ENCODE peak calls at places on chromosomes 7 and 10, in nine cellular contexts. Q is MM.1S, Y is HCT116, W is OCI-LY7, F is hepatocyte, K is GM23248, D is PC-3, M is Karpas-422, H is SK-N-SH. L is an unnamed sample. For H3K9me2 and H3K9me3, the result is how much of the 10 kb centered on the place peaks cover.

GRCh38 chr7:28065721-28066285 is 114.8 kb downstream of the JAZF1 start:
- DNase-seq in F (peak), D (no peak), W (no peak), H (no peak), K (peak), M (no peak), Q (no peak), Y (no peak), L (no peak)

GRCh38 chr7:31540786-31541185 is 26.9 kb downstream of the ITPRID1 start:
- DNase-seq in W (no peak), K (no peak), F (no peak), D (peak), Y (no peak), H (no peak), Q (no peak), M (no peak), L (peak)

GRCh38 chr7:69283421-69283820 is 314.9 kb upstream of the AUTS2 start:
- DNase-seq in Q (no peak), D (no peak), Y (no peak), M (no peak), H (no peak), F (peak), W (no peak), K (no peak), L (no peak)

GRCh38 chr7:7693881-7694280 is 24.5 kb downstream of the RPA3 start:
- DNase-seq in M (no peak), H (no peak), Y (peak), K (peak), W (no peak), D (peak), F (no peak), Q (no peak), L (no peak)

GRCh38 chr7:157010588-157011332 is at the start of gene MNX1:
- DNase-seq in Y (peak), W (peak), H (peak), M (peak), K (no peak), Q (peak), D (peak), F (peak), L (peak)

GRCh38 chr10:14377591-14377990 is 46.9 kb upstream of the FRMD4A start:
- DNase-seq in Q (no peak), H (no peak), D (no peak), M (no peak), Y (no peak), W (no peak), K (no peak), F (no peak), L (no peak)

GRCh38 chr10:57921140-57921539 is 346.6 kb downstream of the IPMK start:
- DNase-seq in W (no peak), D (no peak), Y (no peak), M (no peak), F (no peak), Q (peak), K (no peak), H (no peak), L (no peak)

GRCh38 chr10:17228081-17229015 is at the start of gene VIM:
- DNase-seq in M (peak), Q (peak), F (peak), D (peak), K (peak), H (peak), W (peak), Y (peak), L (peak)

GRCh38 chr10:84244651-84245270 is at the start of gene RGR:
- DNase-seq in D (no peak), H (no peak), K (no peak), Q (no peak), Y (no peak), W (no peak), M (no peak), F (no peak), L (no peak)

GRCh38 chr7:144027974-144028373 is 20.8 kb upstream of the OR2A5 start:
- DNase-seq in H (no peak), Q (no peak), W (no peak), M (no peak), D (peak), Y (no peak), K (peak), F (no peak), L (no peak)

GRCh38 chr7:48035301-48035966 is at the start of gene C7orf57:
- DNase-seq in M (peak), Y (peak), F (peak), W (peak), D (peak), Q (peak), H (peak), K (peak), L (peak)
- H2AFZ ChIP-seq in M (no peak), Y (peak), F (peak), W (peak), D (peak), Q (peak), H (peak), K (peak), L (peak)

DNA sequence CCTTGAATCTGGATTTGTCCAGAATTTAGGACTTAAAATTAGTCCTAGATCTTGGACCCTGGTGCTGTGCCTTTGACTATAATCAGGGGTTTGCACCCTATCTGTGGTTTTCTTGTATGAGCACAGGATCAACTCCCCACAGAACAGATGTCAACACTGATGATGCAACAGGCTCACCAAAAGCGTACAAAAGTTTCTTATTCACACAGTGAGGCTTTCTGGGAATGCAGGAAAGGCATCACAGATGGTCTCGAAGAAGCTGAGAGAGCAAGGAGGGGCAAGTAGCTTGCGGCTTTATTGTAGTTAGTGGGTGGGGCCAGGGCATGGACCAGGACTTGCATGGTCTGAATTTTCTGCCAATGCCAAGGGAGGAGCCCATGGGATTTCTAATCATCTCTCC is 46.2 kb downstream of the SEC61G start:
- DNase-seq in F (no peak), Q (no peak), K (no peak), W (no peak), Y (no peak), H (no peak), D (no peak), M (no peak), L (no peak)
- H3K9me2 ChIP-seq in F (under half), Q (under half), K (under half), W (under half), Y (under half), H (under half), D (under half), M (under half), L (under half)

GRCh38 chr10:130621231-130621775 is 485.1 kb downstream of the GLRX3 start:
- DNase-seq in Q (no peak), H (peak), Y (no peak), W (no peak), K (no peak), F (no peak), D (no peak), M (no peak), L (no peak)

GRCh38 chr10:130618636-130619035 is 482.4 kb downstream of the GLRX3 start:
- DNase-seq in Q (no peak), W (no peak), D (peak), M (no peak), K (no peak), F (no peak), H (no peak), Y (no peak), L (no peak)

GRCh38 chr10:130623680-130624271 is 487.6 kb downstream of the GLRX3 start:
- DNase-seq in Q (no peak), Y (no peak), F (no peak), D (no peak), M (no peak), W (no peak), K (no peak), H (no peak), L (no peak)
- H3K9me3 ChIP-seq in Q (under half), Y (under half), F (under half), D (under half), M (under half), W (under half), K (under half), H (under half), L (under half)

GRCh38 chr7:114931656-114932011 is 9.7 kb downstream of the MDFIC start:
- DNase-seq in Y (no peak), D (no peak), W (no peak), K (no peak), H (no peak), Q (peak), M (no peak), F (no peak), L (no peak)
- H2AFZ ChIP-seq in Y (no peak), D (no peak), W (no peak), K (no peak), H (no peak), Q (no peak), M (no peak), F (no peak), L (no peak)

GRCh38 chr7:131898418-131898817 is 342.0 kb upstream of the PODXL start:
- DNase-seq in H (no peak), M (no peak), Q (no peak), D (peak), K (peak), Y (no peak), F (no peak), W (no peak), L (no peak)

GRCh38 chr7:131897016-131897789 is 340.8 kb upstream of the PODXL start:
- DNase-seq in D (peak), Y (peak), M (no peak), H (peak), W (no peak), F (no peak), K (peak), Q (no peak), L (no peak)

GRCh38 chr7:131899271-131900030 is 343.0 kb upstream of the PODXL start:
- DNase-seq in D (no peak), H (no peak), M (no peak), F (no peak), K (peak), Y (no peak), Q (no peak), W (no peak), L (no peak)

GRCh38 chr7:131896189-131896855 is 339.9 kb upstream of the PODXL start:
- DNase-seq in F (no peak), Q (no peak), M (no peak), D (no peak), H (no peak), Y (no peak), K (no peak), W (no peak), L (no peak)

DNA sequence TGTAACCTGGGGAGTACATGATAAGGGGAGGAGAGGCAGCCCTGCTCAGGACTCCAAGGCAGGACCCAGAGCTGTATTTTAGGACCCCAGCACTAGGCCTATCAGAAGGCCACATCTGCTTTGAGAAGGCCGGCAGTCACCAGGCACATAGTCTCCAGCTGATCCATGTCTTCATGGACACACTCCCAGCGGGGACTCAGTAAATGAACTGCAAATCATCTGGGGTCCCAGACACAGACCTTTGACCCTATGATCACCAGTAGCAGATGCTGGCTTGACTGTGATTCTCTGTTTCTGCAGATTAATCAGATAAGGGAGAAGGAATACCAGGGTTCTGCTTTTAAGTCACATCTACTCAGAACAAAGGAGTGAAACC is 341.4 kb upstream of the PODXL start:
- DNase-seq in M (no peak), F (no peak), Y (no peak), K (no peak), Q (no peak), W (no peak), D (no peak), H (no peak), L (no peak)
- H3K9me2 ChIP-seq in M (under half), F (under half), Y (under half), K (under half), Q (under half), W (under half), D (under half), H (under half), L (under half)

DNA sequence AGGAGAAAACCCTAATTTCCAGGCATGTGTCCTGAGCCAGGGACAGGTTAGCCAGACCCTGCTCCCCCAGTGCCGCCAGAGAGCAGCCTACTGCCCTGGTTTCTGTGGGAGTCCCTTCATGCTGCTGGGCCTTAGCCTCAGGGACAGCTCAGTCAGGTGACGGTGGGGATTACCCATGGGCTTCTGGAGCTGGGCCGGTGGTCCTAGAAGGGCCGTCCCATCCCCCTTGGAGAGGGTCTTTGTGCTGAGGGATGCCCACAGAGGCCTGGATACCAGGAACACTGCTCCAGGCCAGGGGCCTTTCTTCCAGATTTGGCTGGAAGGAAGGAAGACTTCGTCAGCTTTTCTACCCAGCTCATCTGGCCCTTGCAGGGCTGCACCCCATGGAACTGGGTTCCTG is 71.4 kb upstream of the ZNF722 start:
- DNase-seq in M (no peak), Q (no peak), H (no peak), Y (no peak), D (no peak), F (no peak), K (no peak), W (no peak), L (no peak)
- H3K9me3 ChIP-seq in M (under half), Q (under half), H (under half), Y (under half), D (under half), F (under half), K (under half), W (under half), L (under half)

DNA sequence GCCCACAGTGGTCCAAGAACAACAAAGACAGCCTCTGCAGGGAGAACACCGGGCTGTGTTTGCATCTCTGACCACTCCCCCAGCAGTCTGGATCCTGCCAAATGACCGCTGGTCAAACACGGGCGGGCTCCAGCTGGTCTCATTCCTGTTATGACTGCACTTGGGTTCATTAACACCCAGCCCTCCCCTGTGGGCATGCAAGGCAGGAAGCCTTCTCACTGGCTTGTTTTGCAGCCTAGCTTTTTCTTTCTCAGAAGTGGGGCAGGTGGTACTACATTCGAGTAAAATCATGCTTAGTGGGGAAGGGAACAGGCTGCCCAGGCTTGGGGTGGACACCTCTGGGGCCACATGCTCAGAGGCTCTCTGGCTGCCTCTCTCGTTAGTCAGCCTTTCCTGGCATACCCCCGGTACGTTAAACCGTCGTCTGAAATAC is 190.0 kb downstream of the PLXNA4 start:
- DNase-seq in Q (no peak), Y (no peak), F (peak), D (no peak), W (no peak), M (no peak), K (no peak), H (peak), L (no peak)
- H2AFZ ChIP-seq in Q (no peak), Y (no peak), F (no peak), D (no peak), W (no peak), M (no peak), K (no peak), H (no peak), L (no peak)

L was measured in PC-9.